ENCODE peak calls at places on chromosomes 13 and 19, in five cellular contexts. One of them, this sample, is unnamed. For H3K4me1, the result is how much of the 10 kb centered on the place peaks cover.

GRCh38 chr13:49927755-49928154 is 8.4 kb downstream of the SPRYD7 start:
- DNase-seq in stomach: no peak
- DNase-seq in suprapubic skin: no peak
- DNase-seq in K562: no peak
- DNase-seq in GM23338: no peak
- DNase-seq in this sample: no peak

GRCh38 chr13:46087481-46087880 is 17.4 kb downstream of the CPB2 start:
- DNase-seq in stomach: no peak
- DNase-seq in suprapubic skin: no peak
- DNase-seq in K562: no peak
- DNase-seq in GM23338: no peak
- DNase-seq in this sample: no peak

GRCh38 chr13:28121224-28121623 is 17.1 kb upstream of the PAN3 start:
- DNase-seq in stomach: no peak
- DNase-seq in suprapubic skin: no peak
- DNase-seq in K562: no peak
- DNase-seq in GM23338: no peak
- DNase-seq in this sample: no peak

GRCh38 chr19:31261019-31261595 is 88.1 kb downstream of the TSHZ3 start:
- DNase-seq in stomach: peak
- DNase-seq in suprapubic skin: no peak
- DNase-seq in K562: no peak
- DNase-seq in GM23338: no peak
- DNase-seq in this sample: no peak

GRCh38 chr13:39132286-39132685 is 94.0 kb downstream of the NHLRC3 start:
- DNase-seq in stomach: no peak
- DNase-seq in suprapubic skin: no peak
- DNase-seq in K562: no peak
- DNase-seq in GM23338: no peak
- DNase-seq in this sample: no peak

GRCh38 chr19:2549701-2550191 is 73.8 kb downstream of the GADD45B start:
- DNase-seq in stomach: peak
- DNase-seq in suprapubic skin: peak
- DNase-seq in K562: no peak
- DNase-seq in GM23338: no peak
- DNase-seq in this sample: no peak

GRCh38 chr19:57830071-57830602 is at the start of gene ZNF587B:
- DNase-seq in stomach: peak
- DNase-seq in suprapubic skin: no peak
- DNase-seq in K562: peak
- DNase-seq in GM23338: peak
- DNase-seq in this sample: peak

GRCh38 chr19:1064661-1065605 is 2.0 kb upstream of the ARHGAP45 start:
- DNase-seq in stomach: peak
- DNase-seq in suprapubic skin: no peak
- DNase-seq in K562: no peak
- DNase-seq in GM23338: peak
- DNase-seq in this sample: peak

GRCh38 chr19:53466726-53467125 is 807 bp upstream of the ZNF813 start:
- DNase-seq in stomach: no peak
- DNase-seq in suprapubic skin: no peak
- DNase-seq in K562: no peak
- DNase-seq in GM23338: no peak
- DNase-seq in this sample: no peak

GRCh38 chr13:73365681-73366080 is 306.9 kb downstream of the KLF5 start:
- DNase-seq in stomach: no peak
- DNase-seq in suprapubic skin: no peak
- DNase-seq in K562: no peak
- DNase-seq in GM23338: peak
- DNase-seq in this sample: no peak

GRCh38 chr13:26482451-26483197 is 74.9 kb upstream of the WASF3 start:
- DNase-seq in stomach: peak
- DNase-seq in suprapubic skin: peak
- DNase-seq in K562: peak
- DNase-seq in GM23338: peak
- DNase-seq in this sample: peak

GRCh38 chr13:22625691-22626090 is 555.1 kb upstream of the SGCG start:
- DNase-seq in stomach: no peak
- DNase-seq in suprapubic skin: no peak
- DNase-seq in K562: no peak
- DNase-seq in GM23338: no peak
- DNase-seq in this sample: no peak

GRCh38 chr19:45152504-45153338 is 8.1 kb downstream of the NKPD1 start:
- DNase-seq in stomach: peak
- DNase-seq in suprapubic skin: no peak
- DNase-seq in K562: no peak
- DNase-seq in GM23338: peak
- DNase-seq in this sample: peak

GRCh38 chr19:38693380-38694223 is 46.2 kb downstream of the ACTN4 start:
- DNase-seq in stomach: no peak
- DNase-seq in suprapubic skin: no peak
- DNase-seq in K562: no peak
- DNase-seq in GM23338: peak
- DNase-seq in this sample: no peak
- H3K4me1 ChIP-seq in stomach: half or more
- H3K4me1 ChIP-seq in suprapubic skin: half or more
- H3K4me1 ChIP-seq in K562: under half
- H3K4me1 ChIP-seq in GM23338: half or more
- H3K4me1 ChIP-seq in this sample: under half

DNA sequence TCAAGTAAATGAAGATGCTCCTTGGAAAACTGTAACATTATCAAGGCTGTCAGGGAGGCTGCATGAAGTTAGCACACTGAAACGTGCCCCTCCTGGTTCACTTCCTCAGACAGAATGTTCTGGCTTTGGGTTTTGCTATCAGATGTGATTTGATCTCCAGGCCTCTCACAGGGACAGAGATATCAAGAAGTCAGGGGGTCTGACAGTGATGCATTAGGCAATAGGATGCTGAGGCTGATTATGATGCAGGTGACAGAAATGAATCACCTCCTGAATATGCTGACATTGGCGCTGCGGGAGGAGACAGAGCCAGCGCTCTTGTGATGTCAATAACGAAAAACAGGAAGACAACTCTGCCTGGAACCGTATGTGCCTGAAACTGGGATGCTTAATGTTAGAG is 278.5 kb downstream of the DCT start:
- DNase-seq in stomach: no peak
- DNase-seq in suprapubic skin: no peak
- DNase-seq in K562: no peak
- DNase-seq in GM23338: no peak
- DNase-seq in this sample: no peak
- TF ChIP-seq POLR2AphosphoS5 in stomach: no peak
- TF ChIP-seq POLR2AphosphoS5 in suprapubic skin: no peak
- TF ChIP-seq POLR2AphosphoS5 in K562: no peak
- TF ChIP-seq POLR2AphosphoS5 in GM23338: no peak
- TF ChIP-seq POLR2AphosphoS5 in this sample: no peak

GRCh38 chr19:49120868-49121267 is 1.5 kb downstream of the PPFIA3 start:
- DNase-seq in stomach: no peak
- DNase-seq in suprapubic skin: no peak
- DNase-seq in K562: no peak
- DNase-seq in GM23338: no peak
- DNase-seq in this sample: no peak

GRCh38 chr19:49117677-49118564 is 1.0 kb downstream of the C19orf73 start:
- DNase-seq in stomach: no peak
- DNase-seq in suprapubic skin: no peak
- DNase-seq in K562: peak
- DNase-seq in GM23338: no peak
- DNase-seq in this sample: no peak

GRCh38 chr19:49120325-49120683 is 960 bp downstream of the PPFIA3 start:
- DNase-seq in stomach: no peak
- DNase-seq in suprapubic skin: no peak
- DNase-seq in K562: no peak
- DNase-seq in GM23338: no peak
- DNase-seq in this sample: no peak

GRCh38 chr19:49119411-49120324 is at the start of gene PPFIA3:
- DNase-seq in stomach: peak
- DNase-seq in suprapubic skin: no peak
- DNase-seq in K562: peak
- DNase-seq in GM23338: peak
- DNase-seq in this sample: peak

DNA sequence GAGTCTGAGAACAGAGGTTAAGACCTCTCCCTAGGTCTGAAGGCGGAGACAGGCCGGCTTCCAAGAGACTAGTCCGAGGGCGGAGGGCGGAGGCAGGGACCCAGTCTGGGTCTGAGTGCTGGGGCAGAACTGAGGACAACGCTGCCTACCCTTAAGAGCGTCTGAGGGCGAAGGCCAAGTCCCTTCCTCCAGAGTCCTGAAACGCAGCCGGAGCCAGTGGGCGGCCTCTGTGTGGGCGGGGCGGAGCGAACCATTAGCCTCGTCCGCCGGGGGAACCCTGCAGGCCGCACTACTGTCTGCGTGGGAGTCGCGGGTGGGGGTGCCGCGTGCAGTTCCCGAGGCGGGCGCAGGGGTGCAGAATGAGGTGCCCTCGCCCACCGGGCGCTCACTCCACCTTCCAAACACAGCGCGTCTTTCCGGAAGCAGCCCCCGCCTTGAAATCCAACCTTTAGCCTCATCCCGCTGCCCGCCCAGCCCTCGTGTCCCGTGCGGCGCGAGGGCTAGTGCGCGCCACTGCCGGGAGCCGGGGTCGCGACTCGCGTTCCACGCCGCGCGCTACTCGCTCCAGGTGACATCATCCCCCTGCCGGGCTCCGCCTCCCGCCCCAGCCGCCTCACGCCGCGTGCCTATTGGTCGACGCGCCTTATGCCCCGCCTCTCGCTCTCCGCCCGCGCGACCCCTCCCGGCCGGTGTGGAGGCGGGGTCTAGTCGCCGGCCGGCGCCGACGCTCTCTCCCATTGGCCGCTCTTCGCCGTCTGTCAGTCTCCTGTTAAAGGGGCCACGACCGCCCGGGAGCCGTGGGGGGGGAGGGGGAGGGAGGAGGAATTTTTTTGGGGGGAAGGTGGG is at the start of gene C19orf73:
- DNase-seq in stomach: peak
- DNase-seq in suprapubic skin: peak
- DNase-seq in K562: peak
- DNase-seq in GM23338: peak
- DNase-seq in this sample: peak
- H3K4me1 ChIP-seq in stomach: under half
- H3K4me1 ChIP-seq in suprapubic skin: under half
- H3K4me1 ChIP-seq in K562: under half
- H3K4me1 ChIP-seq in GM23338: under half
- H3K4me1 ChIP-seq in this sample: under half

DNA sequence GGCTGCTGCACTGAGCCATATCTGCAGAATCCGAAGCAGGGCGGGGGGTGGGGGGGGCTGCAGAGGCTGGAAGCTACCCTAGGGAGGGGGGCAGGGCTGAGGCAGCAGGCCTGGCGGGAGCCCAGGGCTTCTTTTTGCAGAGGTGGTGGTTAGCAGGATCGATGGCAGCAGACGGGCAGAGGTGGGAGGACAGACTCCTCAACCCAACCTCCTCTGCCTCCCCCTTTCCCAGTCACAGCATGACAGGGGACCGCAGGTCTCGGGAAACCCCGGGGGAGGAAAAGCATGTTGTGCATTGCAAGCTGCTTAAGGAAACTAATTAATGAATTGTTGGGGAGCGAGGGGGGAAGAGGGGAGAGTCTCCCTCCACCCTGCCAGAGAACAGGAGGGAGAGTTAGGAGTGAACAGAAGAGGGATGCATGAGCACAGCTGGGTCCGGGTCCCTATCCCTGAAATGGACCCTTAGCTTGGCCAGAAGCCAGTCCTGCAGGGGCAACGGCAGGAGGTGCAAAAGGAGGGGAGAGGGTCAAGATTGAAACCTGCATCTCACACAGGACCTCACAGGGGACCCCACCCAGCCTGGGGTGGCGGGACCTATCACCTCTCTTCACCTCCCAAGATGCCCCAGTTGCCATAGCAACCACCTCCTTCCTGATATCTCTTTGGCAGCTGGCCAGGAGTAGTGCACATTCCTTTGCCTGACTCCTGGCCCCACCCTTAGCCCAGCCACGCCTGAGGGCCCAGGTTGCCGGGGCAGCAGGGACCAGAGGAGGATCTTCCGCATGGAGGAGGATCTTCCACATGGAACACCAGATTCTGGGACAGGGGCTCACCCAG is 1.8 kb downstream of the FXYD7 start:
- DNase-seq in stomach: peak
- DNase-seq in suprapubic skin: no peak
- DNase-seq in K562: peak
- DNase-seq in GM23338: peak
- DNase-seq in this sample: no peak
- TF ChIP-seq POLR2AphosphoS5 in stomach: no peak
- TF ChIP-seq POLR2AphosphoS5 in suprapubic skin: no peak
- TF ChIP-seq POLR2AphosphoS5 in K562: peak
- TF ChIP-seq POLR2AphosphoS5 in GM23338: no peak
- TF ChIP-seq POLR2AphosphoS5 in this sample: no peak

GRCh38 chr13:40637644-40638043 is 28.8 kb downstream of the FOXO1 start:
- DNase-seq in stomach: peak
- DNase-seq in suprapubic skin: no peak
- DNase-seq in K562: no peak
- DNase-seq in GM23338: no peak
- DNase-seq in this sample: no peak

GRCh38 chr13:40639226-40639681 is 27.2 kb downstream of the FOXO1 start:
- DNase-seq in stomach: no peak
- DNase-seq in suprapubic skin: no peak
- DNase-seq in K562: no peak
- DNase-seq in GM23338: no peak
- DNase-seq in this sample: no peak

GRCh38 chr13:40640845-40641458 is 25.5 kb downstream of the FOXO1 start:
- DNase-seq in stomach: no peak
- DNase-seq in suprapubic skin: no peak
- DNase-seq in K562: no peak
- DNase-seq in GM23338: no peak
- DNase-seq in this sample: no peak

GRCh38 chr13:40635315-40635995 is 31.0 kb downstream of the FOXO1 start:
- DNase-seq in stomach: no peak
- DNase-seq in suprapubic skin: no peak
- DNase-seq in K562: no peak
- DNase-seq in GM23338: no peak
- DNase-seq in this sample: no peak

GRCh38 chr13:40640202-40640601 is 26.2 kb downstream of the FOXO1 start:
- DNase-seq in stomach: no peak
- DNase-seq in suprapubic skin: no peak
- DNase-seq in K562: no peak
- DNase-seq in GM23338: no peak
- DNase-seq in this sample: no peak
- H3K4me1 ChIP-seq in stomach: half or more
- H3K4me1 ChIP-seq in suprapubic skin: under half
- H3K4me1 ChIP-seq in K562: under half
- H3K4me1 ChIP-seq in GM23338: half or more
- H3K4me1 ChIP-seq in this sample: under half

DNA sequence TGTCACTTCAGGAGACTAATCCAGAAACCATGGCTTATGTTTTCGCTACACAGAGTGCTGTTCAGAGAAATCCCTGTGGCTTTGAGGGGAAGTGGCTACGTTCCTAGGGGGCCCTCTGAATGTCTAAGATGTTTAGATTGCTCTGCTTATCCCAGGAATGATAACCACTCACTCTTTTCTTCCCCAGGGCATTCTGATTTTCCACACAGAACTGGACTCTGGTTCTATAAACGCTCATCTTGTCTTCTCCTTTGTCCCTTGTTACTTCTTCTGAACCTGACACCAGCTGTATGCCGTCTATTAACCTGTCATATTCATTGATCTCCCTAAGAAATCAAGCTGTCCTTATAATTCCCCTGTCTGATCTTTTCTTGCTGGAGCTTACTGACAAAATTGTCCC is 572.6 kb downstream of the OLFM4 start:
- DNase-seq in stomach: no peak
- DNase-seq in suprapubic skin: no peak
- DNase-seq in K562: no peak
- DNase-seq in GM23338: no peak
- DNase-seq in this sample: no peak
- TF ChIP-seq POLR2AphosphoS5 in stomach: no peak
- TF ChIP-seq POLR2AphosphoS5 in suprapubic skin: no peak
- TF ChIP-seq POLR2AphosphoS5 in K562: no peak
- TF ChIP-seq POLR2AphosphoS5 in GM23338: no peak
- TF ChIP-seq POLR2AphosphoS5 in this sample: no peak